ENCODE peak calls at places on chromosomes 3 and 15, in four cellular contexts. One of them, this sample, is unnamed.

GRCh38 chr15:51366071-51366470 is 24.6 kb downstream of the GLDN start:
- DNase-seq in CD4-positive, CD25-positive, alpha-beta regulatory T cell: no peak
- DNase-seq in testis: no peak
- DNase-seq in endothelial cell of umbilical vein: no peak
- DNase-seq in this sample: no peak

GRCh38 chr3:46349484-46350261 is 4.2 kb upstream of the CCR2 start:
- DNase-seq in CD4-positive, CD25-positive, alpha-beta regulatory T cell: peak; percentile 82
- DNase-seq in testis: no peak
- DNase-seq in endothelial cell of umbilical vein: no peak
- DNase-seq in this sample: no peak

GRCh38 chr3:159650751-159651150 is 337.9 kb upstream of the IL12A start:
- DNase-seq in CD4-positive, CD25-positive, alpha-beta regulatory T cell: no peak
- DNase-seq in testis: no peak
- DNase-seq in endothelial cell of umbilical vein: no peak
- DNase-seq in this sample: no peak

GRCh38 chr3:145727416-145727930 is 433.5 kb downstream of the PLOD2 start:
- DNase-seq in CD4-positive, CD25-positive, alpha-beta regulatory T cell: no peak
- DNase-seq in testis: no peak
- DNase-seq in endothelial cell of umbilical vein: no peak
- DNase-seq in this sample: no peak

GRCh38 chr3:117844676-117845075 is 1135.1 kb downstream of the TUSC7 start:
- DNase-seq in CD4-positive, CD25-positive, alpha-beta regulatory T cell: no peak
- DNase-seq in testis: no peak
- DNase-seq in endothelial cell of umbilical vein: no peak
- DNase-seq in this sample: no peak

GRCh38 chr3:184233127-184233843 is 3.9 kb downstream of the VWA5B2 start:
- DNase-seq in CD4-positive, CD25-positive, alpha-beta regulatory T cell: no peak
- DNase-seq in testis: no peak
- DNase-seq in endothelial cell of umbilical vein: no peak
- DNase-seq in this sample: no peak

GRCh38 chr3:156561533-156561932 is 6.6 kb upstream of the SSR3 start:
- DNase-seq in CD4-positive, CD25-positive, alpha-beta regulatory T cell: no peak
- DNase-seq in testis: no peak
- DNase-seq in endothelial cell of umbilical vein: no peak
- DNase-seq in this sample: no peak

GRCh38 chr3:126912491-126913195 is 70.3 kb upstream of the PLXNA1 start:
- DNase-seq in CD4-positive, CD25-positive, alpha-beta regulatory T cell: no peak
- DNase-seq in testis: no peak
- DNase-seq in endothelial cell of umbilical vein: no peak
- DNase-seq in this sample: no peak

GRCh38 chr3:160331127-160331937 is 67.7 kb downstream of the IFT80 start:
- DNase-seq in CD4-positive, CD25-positive, alpha-beta regulatory T cell: no peak
- DNase-seq in testis: no peak
- DNase-seq in endothelial cell of umbilical vein: peak; percentile 69
- DNase-seq in this sample: no peak

GRCh38 chr3:53796161-53796560 is 50.1 kb downstream of the CHDH start:
- DNase-seq in CD4-positive, CD25-positive, alpha-beta regulatory T cell: no peak
- DNase-seq in testis: peak; percentile 21
- DNase-seq in endothelial cell of umbilical vein: no peak
- DNase-seq in this sample: no peak

GRCh38 chr15:94397377-94397776 is 166.0 kb downstream of the MCTP2 start:
- DNase-seq in CD4-positive, CD25-positive, alpha-beta regulatory T cell: no peak
- DNase-seq in testis: no peak
- DNase-seq in endothelial cell of umbilical vein: peak; percentile 26
- DNase-seq in this sample: no peak

GRCh38 chr15:88954431-88955277 is 41.5 kb upstream of the MFGE8 start:
- DNase-seq in CD4-positive, CD25-positive, alpha-beta regulatory T cell: no peak
- DNase-seq in testis: no peak
- DNase-seq in endothelial cell of umbilical vein: no peak
- DNase-seq in this sample: peak; percentile 51

GRCh38 chr3:77102916-77103769 is 63.2 kb downstream of the ROBO2 start:
- DNase-seq in CD4-positive, CD25-positive, alpha-beta regulatory T cell: no peak
- DNase-seq in testis: no peak
- DNase-seq in endothelial cell of umbilical vein: no peak
- DNase-seq in this sample: no peak

GRCh38 chr3:97409612-97410011 is 354.9 kb upstream of the ARL6 start:
- DNase-seq in CD4-positive, CD25-positive, alpha-beta regulatory T cell: no peak
- DNase-seq in testis: no peak
- DNase-seq in endothelial cell of umbilical vein: no peak
- DNase-seq in this sample: no peak

GRCh38 chr15:74621936-74622335 is 6.3 kb downstream of the CLK3 start:
- DNase-seq in CD4-positive, CD25-positive, alpha-beta regulatory T cell: no peak
- DNase-seq in testis: no peak
- DNase-seq in endothelial cell of umbilical vein: no peak
- DNase-seq in this sample: peak; percentile 94

GRCh38 chr3:169575381-169575780 is 88.1 kb downstream of the MECOM start:
- DNase-seq in CD4-positive, CD25-positive, alpha-beta regulatory T cell: no peak
- DNase-seq in testis: no peak
- DNase-seq in endothelial cell of umbilical vein: peak; percentile 85
- DNase-seq in this sample: peak; percentile 46

GRCh38 chr3:45631486-45631885 is 36.9 kb downstream of the LIMD1 start:
- DNase-seq in CD4-positive, CD25-positive, alpha-beta regulatory T cell: peak; percentile 54
- DNase-seq in testis: no peak
- DNase-seq in endothelial cell of umbilical vein: peak; percentile 81
- DNase-seq in this sample: no peak

GRCh38 chr3:57971975-57972374 is 36.2 kb upstream of the FLNB start:
- DNase-seq in CD4-positive, CD25-positive, alpha-beta regulatory T cell: no peak
- DNase-seq in testis: no peak
- DNase-seq in endothelial cell of umbilical vein: no peak
- DNase-seq in this sample: peak; percentile 52

GRCh38 chr3:57977755-57978715 is 30.2 kb upstream of the FLNB start:
- DNase-seq in CD4-positive, CD25-positive, alpha-beta regulatory T cell: no peak
- DNase-seq in testis: no peak
- DNase-seq in endothelial cell of umbilical vein: no peak
- DNase-seq in this sample: peak; percentile 43

GRCh38 chr3:57972421-57973111 is 35.7 kb upstream of the FLNB start:
- DNase-seq in CD4-positive, CD25-positive, alpha-beta regulatory T cell: no peak
- DNase-seq in testis: no peak
- DNase-seq in endothelial cell of umbilical vein: no peak
- DNase-seq in this sample: peak; percentile 59

GRCh38 chr3:57974796-57975388 is 33.3 kb upstream of the FLNB start:
- DNase-seq in CD4-positive, CD25-positive, alpha-beta regulatory T cell: no peak
- DNase-seq in testis: no peak
- DNase-seq in endothelial cell of umbilical vein: peak; percentile 86
- DNase-seq in this sample: peak; percentile 71

DNA sequence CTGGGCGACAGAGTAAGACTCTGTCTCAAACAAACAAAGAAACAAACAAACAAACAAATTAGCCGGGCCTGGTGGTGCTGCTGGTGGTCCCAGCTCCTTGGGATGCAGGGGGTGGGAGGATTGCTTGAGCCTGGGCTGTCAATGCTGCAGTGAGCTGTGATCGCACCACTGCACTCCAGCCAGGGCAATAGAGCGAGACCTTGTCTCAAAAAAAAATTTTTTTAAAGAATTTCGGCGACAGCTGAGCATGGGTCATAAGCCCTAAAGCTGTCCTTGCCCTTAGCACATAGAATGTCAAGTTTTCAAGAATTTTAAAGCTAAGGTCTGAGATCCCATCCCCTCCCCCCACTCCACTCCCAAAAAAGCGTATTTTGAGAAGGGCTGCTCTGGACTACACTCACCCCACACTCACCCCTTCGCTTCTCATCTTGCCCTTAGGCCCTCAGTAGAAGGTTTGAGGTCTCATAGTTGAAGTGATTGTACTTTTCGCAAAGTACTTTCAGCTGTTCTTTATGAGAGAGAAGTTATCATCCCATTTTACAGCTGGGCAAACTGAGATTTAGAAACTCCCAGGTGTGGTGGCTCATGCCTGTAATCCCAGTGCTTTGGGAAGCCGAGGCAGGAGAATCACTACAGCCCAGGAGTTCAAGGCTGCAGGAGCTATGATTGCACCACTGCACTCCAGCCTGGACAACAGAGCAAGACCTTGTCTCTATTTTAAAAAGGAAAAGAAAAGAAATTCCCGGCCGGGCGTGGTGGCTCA is 34.3 kb upstream of the FLNB start:
- DNase-seq in CD4-positive, CD25-positive, alpha-beta regulatory T cell: no peak
- DNase-seq in testis: no peak
- DNase-seq in endothelial cell of umbilical vein: no peak
- DNase-seq in this sample: no peak
- H3K4me1 ChIP-seq in CD4-positive, CD25-positive, alpha-beta regulatory T cell: no peaks in the 10 kb centered on the region
- H3K4me1 ChIP-seq in testis: peaks cover 7% of the 10 kb centered on the region
- H3K4me1 ChIP-seq in endothelial cell of umbilical vein: peaks cover 52% of the 10 kb centered on the region
- H3K4me1 ChIP-seq in this sample: peaks cover 13% of the 10 kb centered on the region

GRCh38 chr3:31290046-31290445 is 242.7 kb upstream of the STT3B start:
- DNase-seq in CD4-positive, CD25-positive, alpha-beta regulatory T cell: no peak
- DNase-seq in testis: no peak
- DNase-seq in endothelial cell of umbilical vein: no peak
- DNase-seq in this sample: no peak

GRCh38 chr3:31297899-31298298 is 234.8 kb upstream of the STT3B start:
- DNase-seq in CD4-positive, CD25-positive, alpha-beta regulatory T cell: no peak
- DNase-seq in testis: no peak
- DNase-seq in endothelial cell of umbilical vein: no peak
- DNase-seq in this sample: no peak

GRCh38 chr3:31295150-31295765 is 237.5 kb upstream of the STT3B start:
- DNase-seq in CD4-positive, CD25-positive, alpha-beta regulatory T cell: no peak
- DNase-seq in testis: no peak
- DNase-seq in endothelial cell of umbilical vein: no peak
- DNase-seq in this sample: peak; percentile 65

GRCh38 chr3:31291818-31292217 is 240.9 kb upstream of the STT3B start:
- DNase-seq in CD4-positive, CD25-positive, alpha-beta regulatory T cell: no peak
- DNase-seq in testis: no peak
- DNase-seq in endothelial cell of umbilical vein: no peak
- DNase-seq in this sample: no peak

DNA sequence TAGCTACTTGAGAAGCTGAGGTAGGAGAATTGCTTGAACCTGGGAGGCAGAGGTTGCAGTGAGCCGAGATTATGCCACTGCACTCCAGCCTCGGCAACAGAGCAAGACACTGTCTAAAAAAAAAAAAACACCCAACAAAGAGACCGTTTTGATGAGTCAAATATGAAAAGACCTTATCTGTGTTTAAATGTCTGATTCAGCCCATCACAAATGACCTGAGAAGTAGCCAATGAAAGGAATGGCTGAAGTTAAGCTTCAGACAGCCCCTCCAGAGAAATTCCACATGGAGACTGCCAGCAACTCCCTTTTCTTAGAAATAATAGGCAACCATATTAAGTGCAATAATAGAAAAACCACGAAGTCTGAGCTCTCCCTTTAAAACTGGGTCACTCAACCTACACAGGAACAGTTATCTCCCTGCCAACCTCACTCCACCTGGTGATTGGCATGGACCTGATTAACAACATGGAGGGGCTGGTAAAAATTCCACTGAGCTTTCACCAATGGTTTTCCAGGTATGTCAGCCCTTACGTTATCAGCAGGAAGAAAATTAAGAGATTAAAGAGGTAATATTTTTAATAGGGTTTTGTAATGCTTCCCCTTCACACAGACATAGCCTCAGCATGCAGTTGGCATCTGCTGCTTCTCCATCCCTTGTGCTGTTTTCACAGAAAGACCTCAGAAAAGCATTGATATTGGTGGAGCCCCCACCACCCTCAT is 238.1 kb upstream of the STT3B start:
- DNase-seq in CD4-positive, CD25-positive, alpha-beta regulatory T cell: peak; percentile 19
- DNase-seq in testis: no peak
- DNase-seq in endothelial cell of umbilical vein: no peak
- DNase-seq in this sample: no peak
- H3K27ac ChIP-seq in CD4-positive, CD25-positive, alpha-beta regulatory T cell: no peak overlapping the region
- H3K27ac ChIP-seq in testis: no peak overlapping the region
- H3K27ac ChIP-seq in endothelial cell of umbilical vein: no peak overlapping the region
- H3K27ac ChIP-seq in this sample: no peak overlapping the region

GRCh38 chr3:85838921-85839320 is 880.1 kb downstream of the CADM2 start:
- DNase-seq in CD4-positive, CD25-positive, alpha-beta regulatory T cell: no peak
- DNase-seq in testis: no peak
- DNase-seq in endothelial cell of umbilical vein: no peak
- DNase-seq in this sample: no peak
- H3K4me1 ChIP-seq in CD4-positive, CD25-positive, alpha-beta regulatory T cell: no peaks in the 10 kb centered on the region
- H3K4me1 ChIP-seq in testis: no peaks in the 10 kb centered on the region
- H3K4me1 ChIP-seq in endothelial cell of umbilical vein: no peaks in the 10 kb centered on the region
- H3K4me1 ChIP-seq in this sample: no peaks in the 10 kb centered on the region

GRCh38 chr15:43852607-43853006 is 25.8 kb downstream of the WDR76 start:
- DNase-seq in CD4-positive, CD25-positive, alpha-beta regulatory T cell: no peak
- DNase-seq in testis: no peak
- DNase-seq in endothelial cell of umbilical vein: no peak
- DNase-seq in this sample: no peak

GRCh38 chr15:43854801-43855200 is 28.0 kb downstream of the WDR76 start:
- DNase-seq in CD4-positive, CD25-positive, alpha-beta regulatory T cell: no peak
- DNase-seq in testis: no peak
- DNase-seq in endothelial cell of umbilical vein: no peak
- DNase-seq in this sample: no peak

DNA sequence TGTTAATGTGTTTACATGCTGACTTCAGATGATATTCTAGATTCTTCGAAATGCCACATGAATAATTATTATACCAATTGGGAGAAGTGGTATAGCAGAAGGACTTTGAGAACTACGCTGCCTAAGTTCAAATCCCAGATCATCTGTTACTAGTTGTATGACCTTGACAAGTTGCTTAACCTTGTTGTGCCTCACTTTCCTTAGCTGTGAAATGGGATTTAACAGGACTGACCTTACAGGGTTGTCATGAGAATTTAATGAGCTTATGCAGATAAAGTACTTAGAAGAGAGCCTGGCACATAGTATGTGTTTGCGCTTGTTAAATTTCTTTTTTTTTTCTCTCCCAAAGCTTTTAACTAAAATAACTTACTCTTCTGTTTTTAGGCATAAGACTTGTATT is 24.4 kb downstream of the WDR76 start:
- DNase-seq in CD4-positive, CD25-positive, alpha-beta regulatory T cell: no peak
- DNase-seq in testis: no peak
- DNase-seq in endothelial cell of umbilical vein: no peak
- DNase-seq in this sample: no peak
- H3K27ac ChIP-seq in CD4-positive, CD25-positive, alpha-beta regulatory T cell: no peak overlapping the region
- H3K27ac ChIP-seq in testis: no peak overlapping the region
- H3K27ac ChIP-seq in endothelial cell of umbilical vein: no peak overlapping the region
- H3K27ac ChIP-seq in this sample: no peak overlapping the region

DNA sequence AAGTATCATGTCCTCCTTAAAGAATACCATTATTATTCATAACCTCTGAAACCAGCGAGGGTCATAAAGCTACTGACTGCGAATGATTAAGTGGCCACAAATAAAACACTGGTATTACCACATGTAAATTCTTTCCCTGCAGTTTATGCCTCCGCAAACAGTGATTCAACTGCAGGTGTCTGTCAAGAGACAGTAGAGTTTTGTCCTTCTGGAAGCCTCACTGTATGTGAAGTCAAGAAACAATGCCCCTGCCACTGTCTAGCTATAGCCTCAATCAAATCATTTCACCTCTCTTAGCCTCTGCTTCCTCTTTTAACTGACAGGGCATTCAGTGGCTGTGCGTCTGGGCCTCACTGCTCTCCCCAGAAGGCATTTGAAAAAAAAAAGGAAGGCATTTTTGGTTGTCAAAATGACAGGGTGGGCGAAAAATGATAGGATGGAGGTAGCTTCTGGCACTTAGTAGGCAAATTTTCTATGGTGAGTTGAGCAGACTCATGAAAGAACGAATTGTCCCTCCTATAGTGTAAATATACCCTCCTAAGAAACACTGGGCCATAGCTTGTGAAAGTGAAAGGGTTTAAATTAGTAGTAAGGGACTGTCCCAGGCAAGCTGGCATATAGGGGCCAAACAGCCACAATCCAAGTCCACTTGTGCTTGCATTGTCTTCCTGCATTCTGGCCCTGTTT is 66.7 kb downstream of the FILIP1L start:
- DNase-seq in CD4-positive, CD25-positive, alpha-beta regulatory T cell: peak; percentile 24
- DNase-seq in testis: no peak
- DNase-seq in endothelial cell of umbilical vein: peak; percentile 58
- DNase-seq in this sample: no peak
- H3K4me1 ChIP-seq in CD4-positive, CD25-positive, alpha-beta regulatory T cell: no peaks in the 10 kb centered on the region
- H3K4me1 ChIP-seq in testis: peaks cover 22% of the 10 kb centered on the region
- H3K4me1 ChIP-seq in endothelial cell of umbilical vein: peaks cover 33% of the 10 kb centered on the region
- H3K4me1 ChIP-seq in this sample: no peaks in the 10 kb centered on the region